ENCODE peak calls at places on chromosomes 16 and 17, in four cellular contexts. One of them, this sample, is unnamed.

GRCh38 chr16:86716649-86717048 is 138.3 kb downstream of the FOXL1 start:
- DNase-seq in fibroblast of the aortic adventitia: no peak
- DNase-seq in stomach: no peak
- DNase-seq in HFFc6: no peak
- DNase-seq in this sample: no peak

GRCh38 chr16:49158029-49158642 is 123.5 kb downstream of the CBLN1 start:
- DNase-seq in fibroblast of the aortic adventitia: peak
- DNase-seq in stomach: no peak
- DNase-seq in HFFc6: no peak
- DNase-seq in this sample: no peak

GRCh38 chr17:79525793-79526677 is 84.8 kb downstream of the RBFOX3 start:
- DNase-seq in fibroblast of the aortic adventitia: no peak
- DNase-seq in stomach: no peak
- DNase-seq in HFFc6: no peak
- DNase-seq in this sample: no peak

GRCh38 chr17:7282752-7283321 is 1.3 kb downstream of the SLC2A4 start:
- DNase-seq in fibroblast of the aortic adventitia: no peak
- DNase-seq in stomach: no peak
- DNase-seq in HFFc6: no peak
- DNase-seq in this sample: no peak

GRCh38 chr16:87790278-87791023 is 24.7 kb upstream of the KLHDC4 start:
- DNase-seq in fibroblast of the aortic adventitia: peak
- DNase-seq in stomach: peak
- DNase-seq in HFFc6: no peak
- DNase-seq in this sample: no peak

GRCh38 chr16:87822002-87822390 is 47.3 kb downstream of the SLC7A5 start:
- DNase-seq in fibroblast of the aortic adventitia: no peak
- DNase-seq in stomach: no peak
- DNase-seq in HFFc6: no peak
- DNase-seq in this sample: no peak

GRCh38 chr17:79036609-79037008 is 12.6 kb downstream of the C1QTNF1 start:
- DNase-seq in fibroblast of the aortic adventitia: peak
- DNase-seq in stomach: no peak
- DNase-seq in HFFc6: peak
- DNase-seq in this sample: no peak

GRCh38 chr16:31472559-31473203 is 729 bp downstream of the TGFB1I1 start:
- DNase-seq in fibroblast of the aortic adventitia: peak
- DNase-seq in stomach: peak
- DNase-seq in HFFc6: peak
- DNase-seq in this sample: no peak

GRCh38 chr17:19370493-19370960 is 7.8 kb upstream of the MAPK7 start:
- DNase-seq in fibroblast of the aortic adventitia: no peak
- DNase-seq in stomach: no peak
- DNase-seq in HFFc6: no peak
- DNase-seq in this sample: no peak

GRCh38 chr16:47204736-47205499 is 61.2 kb upstream of the NETO2 start:
- DNase-seq in fibroblast of the aortic adventitia: no peak
- DNase-seq in stomach: no peak
- DNase-seq in HFFc6: no peak
- DNase-seq in this sample: no peak
- TF ChIP-seq CTCF in fibroblast of the aortic adventitia: no peak
- TF ChIP-seq CTCF in stomach: no peak
- TF ChIP-seq CTCF in HFFc6: no peak
- TF ChIP-seq CTCF in this sample: no peak

GRCh38 chr17:81036128-81036891 is 1.4 kb downstream of the BAIAP2 start:
- DNase-seq in fibroblast of the aortic adventitia: peak
- DNase-seq in stomach: no peak
- DNase-seq in HFFc6: peak
- DNase-seq in this sample: no peak

GRCh38 chr17:81033535-81034167 is 1.3 kb upstream of the BAIAP2 start:
- DNase-seq in fibroblast of the aortic adventitia: no peak
- DNase-seq in stomach: no peak
- DNase-seq in HFFc6: no peak
- DNase-seq in this sample: no peak

GRCh38 chr17:81034168-81034777 is 678 bp upstream of the BAIAP2 start:
- DNase-seq in fibroblast of the aortic adventitia: no peak
- DNase-seq in stomach: no peak
- DNase-seq in HFFc6: no peak
- DNase-seq in this sample: no peak

GRCh38 chr17:81035389-81036127 is 607 bp downstream of the BAIAP2 start:
- DNase-seq in fibroblast of the aortic adventitia: peak
- DNase-seq in stomach: no peak
- DNase-seq in HFFc6: peak
- DNase-seq in this sample: no peak

GRCh38 chr17:81034779-81035388 is at the start of gene BAIAP2:
- DNase-seq in fibroblast of the aortic adventitia: peak
- DNase-seq in stomach: peak
- DNase-seq in HFFc6: peak
- DNase-seq in this sample: peak
- TF ChIP-seq CTCF in fibroblast of the aortic adventitia: no peak
- TF ChIP-seq CTCF in stomach: no peak
- TF ChIP-seq CTCF in HFFc6: no peak
- TF ChIP-seq CTCF in this sample: no peak

GRCh38 chr16:24499193-24499814 is 40.1 kb upstream of the RBBP6 start:
- DNase-seq in fibroblast of the aortic adventitia: peak
- DNase-seq in stomach: no peak
- DNase-seq in HFFc6: peak
- DNase-seq in this sample: no peak
- TF ChIP-seq CTCF in fibroblast of the aortic adventitia: peak
- TF ChIP-seq CTCF in stomach: no peak
- TF ChIP-seq CTCF in HFFc6: peak
- TF ChIP-seq CTCF in this sample: no peak

GRCh38 chr17:42120161-42121065 is 754 bp downstream of the KAT2A start:
- DNase-seq in fibroblast of the aortic adventitia: no peak
- DNase-seq in stomach: no peak
- DNase-seq in HFFc6: no peak
- DNase-seq in this sample: peak

GRCh38 chr17:42121066-42121769 is at the start of gene KAT2A:
- DNase-seq in fibroblast of the aortic adventitia: peak
- DNase-seq in stomach: peak
- DNase-seq in HFFc6: peak
- DNase-seq in this sample: peak

GRCh38 chr17:42125565-42125964 is 3.0 kb downstream of the HSPB9 start:
- DNase-seq in fibroblast of the aortic adventitia: no peak
- DNase-seq in stomach: no peak
- DNase-seq in HFFc6: no peak
- DNase-seq in this sample: no peak

GRCh38 chr17:42124256-42124655 is 1.7 kb downstream of the HSPB9 start:
- DNase-seq in fibroblast of the aortic adventitia: no peak
- DNase-seq in stomach: no peak
- DNase-seq in HFFc6: no peak
- DNase-seq in this sample: no peak

DNA sequence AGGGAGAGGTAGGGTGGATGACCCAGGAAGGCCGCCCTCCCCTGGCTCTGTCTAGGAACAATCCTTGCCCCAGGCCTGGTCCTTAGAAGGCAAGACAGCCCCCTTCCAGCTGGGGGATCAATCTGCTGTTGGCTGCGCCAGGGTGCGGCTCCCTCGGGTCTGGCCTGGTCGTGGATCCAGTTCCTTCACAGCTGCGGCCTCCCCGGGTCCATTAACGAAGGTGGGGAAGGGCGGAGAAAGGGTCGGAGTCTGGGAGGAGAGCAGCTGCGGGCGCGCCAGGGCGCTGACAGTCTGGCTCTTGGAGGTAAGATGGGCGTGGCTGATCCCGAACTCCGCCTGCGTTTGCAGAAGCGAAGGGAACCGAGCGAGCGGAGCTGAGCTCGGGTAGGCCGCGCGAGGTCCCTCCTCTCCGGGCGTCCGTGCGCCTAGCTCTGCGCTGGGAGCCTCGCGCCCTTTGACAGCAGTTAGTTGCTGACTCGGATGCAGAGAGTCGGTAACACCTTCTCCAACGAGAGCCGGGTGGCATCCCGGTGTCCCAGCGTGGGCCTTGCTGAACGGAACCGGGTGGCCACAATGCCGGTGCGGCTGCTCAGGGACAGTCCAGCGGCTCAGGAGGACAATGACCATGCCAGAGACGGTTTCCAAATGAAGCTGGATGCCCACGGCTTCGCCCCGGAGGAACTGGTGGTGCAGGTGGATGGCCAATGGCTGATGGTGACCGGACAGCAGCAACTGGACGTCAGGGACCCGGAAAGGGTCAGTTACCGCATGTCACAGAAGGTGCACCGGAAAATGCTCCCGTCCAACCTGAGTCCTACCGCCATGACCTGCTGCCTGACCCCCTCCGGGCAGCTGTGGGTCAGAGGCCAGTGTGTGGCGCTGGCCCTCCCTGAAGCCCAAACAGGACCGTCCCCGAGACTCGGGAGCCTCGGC is at the start of gene HSPB9:
- DNase-seq in fibroblast of the aortic adventitia: no peak
- DNase-seq in stomach: peak
- DNase-seq in HFFc6: no peak
- DNase-seq in this sample: no peak
- TF ChIP-seq CTCF in fibroblast of the aortic adventitia: no peak
- TF ChIP-seq CTCF in stomach: no peak
- TF ChIP-seq CTCF in HFFc6: no peak
- TF ChIP-seq CTCF in this sample: no peak

GRCh38 chr17:43983515-43984411 is 20.7 kb upstream of the NAGS start:
- DNase-seq in fibroblast of the aortic adventitia: no peak
- DNase-seq in stomach: peak
- DNase-seq in HFFc6: no peak
- DNase-seq in this sample: no peak
- TF ChIP-seq CTCF in fibroblast of the aortic adventitia: no peak
- TF ChIP-seq CTCF in stomach: no peak
- TF ChIP-seq CTCF in HFFc6: peak
- TF ChIP-seq CTCF in this sample: no peak

GRCh38 chr17:43028221-43028861 is 3.3 kb downstream of the RND2 start:
- DNase-seq in fibroblast of the aortic adventitia: no peak
- DNase-seq in stomach: no peak
- DNase-seq in HFFc6: no peak
- DNase-seq in this sample: no peak
- TF ChIP-seq CTCF in fibroblast of the aortic adventitia: no peak
- TF ChIP-seq CTCF in stomach: no peak
- TF ChIP-seq CTCF in HFFc6: no peak
- TF ChIP-seq CTCF in this sample: no peak

GRCh38 chr17:57475786-57476185 is 219.5 kb downstream of the MSI2 start:
- DNase-seq in fibroblast of the aortic adventitia: no peak
- DNase-seq in stomach: no peak
- DNase-seq in HFFc6: no peak
- DNase-seq in this sample: no peak
- TF ChIP-seq CTCF in fibroblast of the aortic adventitia: no peak
- TF ChIP-seq CTCF in stomach: no peak
- TF ChIP-seq CTCF in HFFc6: no peak
- TF ChIP-seq CTCF in this sample: no peak